ENCODE peak calls at places on chromosomes 6 and 20, in six cellular contexts. Y is retinal pigment epithelial cell, N is neural progenitor cell, U is NCI-H524 treated with DMSO at 0.1 percent for 48 hours, F is iPS-NIHi11, I is amniotic stem cell. R is an unnamed sample.

GRCh38 chr6:170193326-170193821 is 97.5 kb downstream of the DLL1 start:
- DNase-seq in Y (no peak), F (no peak), I (no peak), N (no peak), U (no peak), R (no peak)

GRCh38 chr6:109186012-109186411 is 90.7 kb downstream of the CEP57L1 start:
- DNase-seq in Y (no peak), F (no peak), N (no peak), U (no peak), I (no peak), R (no peak)

GRCh38 chr20:33753143-33753542 is 21.3 kb downstream of the ZNF341 start:
- DNase-seq in N (no peak), F (no peak), I (no peak), Y (no peak), U (no peak), R (no peak)

GRCh38 chr6:137680678-137681346 is 186.2 kb upstream of the TNFAIP3 start:
- DNase-seq in Y (peak), N (no peak), F (no peak), I (no peak), U (no peak), R (no peak)

GRCh38 chr20:31497838-31498540 is 16.3 kb upstream of the HM13 start:
- DNase-seq in U (no peak), F (no peak), N (no peak), Y (no peak), I (no peak), R (no peak)

GRCh38 chr6:40326689-40327404 is 260.3 kb downstream of the LRFN2 start:
- DNase-seq in Y (no peak), U (no peak), F (no peak), N (no peak), I (no peak), R (no peak)

GRCh38 chr20:64108731-64109389 is 1.5 kb upstream of the NPBWR2 start:
- DNase-seq in F (no peak), Y (no peak), N (no peak), I (no peak), U (no peak), R (no peak)

GRCh38 chr20:42435230-42435629 is 754.5 kb downstream of the PTPRT start:
- DNase-seq in U (no peak), I (no peak), F (no peak), N (no peak), Y (no peak), R (no peak)

GRCh38 chr20:35551485-35551884 is 9.6 kb downstream of the ERGIC3 start:
- DNase-seq in N (no peak), U (no peak), I (no peak), F (no peak), Y (peak), R (no peak)

GRCh38 chr6:19410477-19410876 is 426.7 kb upstream of the ID4 start:
- DNase-seq in Y (peak), I (peak), N (no peak), F (no peak), U (no peak), R (peak)

GRCh38 chr20:10715035-10715434 is 41.2 kb upstream of the JAG1 start:
- DNase-seq in Y (no peak), I (peak), F (no peak), U (no peak), N (no peak), R (no peak)

R was measured in non-pigmented ciliary epithelial cell.